ENCODE peak calls at places on chromosomes 3 and 15, in nine cellular contexts. I, O, Z, E, W, K, U, B and C are unnamed samples.

GRCh38 chr15:62779041-62779810 is 263.3 kb upstream of the TPM1 start:
- DNase-seq in I (no peak), O (no peak), Z (no peak), E (no peak), W (peak), K (peak), U (no peak), B (no peak), C (peak)

GRCh38 chr3:188904670-188905069 is 267.1 kb upstream of the TPRG1 start:
- DNase-seq in I (no peak), O (no peak), Z (no peak), E (no peak), W (no peak), K (no peak), U (no peak), B (no peak), C (no peak)

GRCh38 chr15:76994971-76995945 is at the start of gene PSTPIP1:
- DNase-seq in I (peak), O (no peak), Z (no peak), E (peak), W (no peak), K (peak), U (peak), B (peak), C (peak)

GRCh38 chr3:157231071-157231470 is 71.1 kb upstream of the CCNL1 start:
- DNase-seq in I (no peak), O (peak), Z (no peak), E (no peak), W (no peak), K (no peak), U (no peak), B (no peak), C (no peak)

GRCh38 chr15:60787737-60788513 is 309.0 kb upstream of the ICE2 start:
- DNase-seq in I (no peak), O (no peak), Z (no peak), E (peak), W (peak), K (no peak), U (peak), B (no peak), C (no peak)

GRCh38 chr3:172033392-172033791 is 6.0 kb upstream of the FNDC3B start:
- DNase-seq in I (no peak), O (no peak), Z (no peak), E (no peak), W (no peak), K (no peak), U (no peak), B (no peak), C (no peak)

GRCh38 chr3:44000586-44000985 is 241.1 kb upstream of the TOPAZ1 start:
- DNase-seq in I (no peak), O (no peak), Z (no peak), E (no peak), W (peak), K (no peak), U (peak), B (no peak), C (no peak)

GRCh38 chr3:126536126-126536525 is 12.2 kb downstream of the CHST13 start:
- DNase-seq in I (no peak), O (no peak), Z (no peak), E (no peak), W (no peak), K (no peak), U (no peak), B (no peak), C (peak)

GRCh38 chr3:157081681-157082210 is 78.2 kb downstream of the CCNL1 start:
- DNase-seq in I (peak), O (peak), Z (peak), E (peak), W (peak), K (no peak), U (peak), B (peak), C (peak)

GRCh38 chr15:84750583-84751092 is 2.2 kb downstream of the ZNF592 start:
- DNase-seq in I (peak), O (no peak), Z (no peak), E (no peak), W (no peak), K (no peak), U (peak), B (no peak), C (no peak)

GRCh38 chr3:125075738-125076137 is 19.9 kb upstream of the HEG1 start:
- DNase-seq in I (no peak), O (no peak), Z (no peak), E (no peak), W (no peak), K (no peak), U (no peak), B (no peak), C (no peak)

GRCh38 chr3:52222319-52223221 is 2.9 kb downstream of the TLR9 start:
- DNase-seq in I (no peak), O (no peak), Z (no peak), E (no peak), W (no peak), K (no peak), U (no peak), B (no peak), C (no peak)

GRCh38 chr15:100537326-100537725 is 8.6 kb upstream of the CERS3 start:
- DNase-seq in I (peak), O (no peak), Z (no peak), E (no peak), W (no peak), K (no peak), U (peak), B (no peak), C (no peak)

GRCh38 chr3:143726727-143727126 is 121.5 kb downstream of the SLC9A9 start:
- DNase-seq in I (no peak), O (no peak), Z (no peak), E (no peak), W (no peak), K (no peak), U (no peak), B (no peak), C (no peak)

GRCh38 chr3:141793476-141794260 is 30.5 kb downstream of the GRK7 start:
- DNase-seq in I (no peak), O (no peak), Z (no peak), E (no peak), W (no peak), K (no peak), U (no peak), B (no peak), C (no peak)

GRCh38 chr3:100804631-100805030 is 95.3 kb downstream of the TFG start:
- DNase-seq in I (no peak), O (no peak), Z (no peak), E (no peak), W (no peak), K (no peak), U (peak), B (no peak), C (no peak)

GRCh38 chr15:92809880-92810361 is 90.2 kb upstream of the CHD2 start:
- DNase-seq in I (peak), O (no peak), Z (no peak), E (no peak), W (peak), K (peak), U (peak), B (no peak), C (no peak)

GRCh38 chr3:37608061-37608702 is 253.5 kb upstream of the CTDSPL start:
- DNase-seq in I (no peak), O (no peak), Z (no peak), E (no peak), W (peak), K (no peak), U (no peak), B (no peak), C (no peak)

GRCh38 chr3:188051801-188052228 is 102.1 kb upstream of the LPP start:
- DNase-seq in I (no peak), O (no peak), Z (no peak), E (no peak), W (no peak), K (peak), U (no peak), B (no peak), C (peak)

GRCh38 chr15:57505949-57506391 is 85.7 kb upstream of the MYZAP start:
- DNase-seq in I (no peak), O (peak), Z (peak), E (no peak), W (peak), K (no peak), U (no peak), B (no peak), C (peak)

GRCh38 chr3:33582234-33582633 is 135.8 kb downstream of the CLASP2 start:
- DNase-seq in I (no peak), O (no peak), Z (no peak), E (no peak), W (no peak), K (no peak), U (no peak), B (no peak), C (no peak)

GRCh38 chr15:62566248-62566647 is 401.2 kb upstream of the C2CD4B start:
- DNase-seq in I (no peak), O (no peak), Z (no peak), E (no peak), W (no peak), K (no peak), U (no peak), B (no peak), C (no peak)

GRCh38 chr3:69182588-69183299 is 60.3 kb upstream of the LMOD3 start:
- DNase-seq in I (no peak), O (peak), Z (no peak), E (no peak), W (no peak), K (no peak), U (no peak), B (no peak), C (no peak)